ENCODE peak calls at places on chromosomes 16 and 17, in four cellular contexts. One of them, this sample, is unnamed.

GRCh38 chr16:19288872-19289799 is 3.6 kb downstream of the CLEC19A start:
- DNase-seq in CD8-positive, alpha-beta T cell: no peak
- DNase-seq in A673: no peak
- DNase-seq in stomach: no peak
- DNase-seq in this sample: peak; percentile 14

GRCh38 chr17:45228985-45229517 is 7.4 kb downstream of the FMNL1 start:
- DNase-seq in CD8-positive, alpha-beta T cell: peak; percentile 82
- DNase-seq in A673: peak; percentile 42
- DNase-seq in stomach: peak; percentile 70
- DNase-seq in this sample: peak; percentile 68

GRCh38 chr16:81842564-81843242 is 63.6 kb downstream of the PLCG2 start:
- DNase-seq in CD8-positive, alpha-beta T cell: no peak
- DNase-seq in A673: no peak
- DNase-seq in stomach: no peak
- DNase-seq in this sample: no peak

GRCh38 chr16:12436201-12436657 is 367.5 kb downstream of the CPPED1 start:
- DNase-seq in CD8-positive, alpha-beta T cell: no peak
- DNase-seq in A673: no peak
- DNase-seq in stomach: no peak
- DNase-seq in this sample: no peak

GRCh38 chr16:51982715-51983680 is 563.9 kb downstream of the TOX3 start:
- DNase-seq in CD8-positive, alpha-beta T cell: no peak
- DNase-seq in A673: peak; percentile 88
- DNase-seq in stomach: peak; percentile 52
- DNase-seq in this sample: peak; percentile 82

GRCh38 chr17:15261818-15262290 is 3.3 kb downstream of the PMP22 start:
- DNase-seq in CD8-positive, alpha-beta T cell: no peak
- DNase-seq in A673: peak; percentile 3
- DNase-seq in stomach: no peak
- DNase-seq in this sample: no peak

GRCh38 chr17:49523196-49523595 is 28.1 kb downstream of the NGFR start:
- DNase-seq in CD8-positive, alpha-beta T cell: no peak
- DNase-seq in A673: no peak
- DNase-seq in stomach: no peak
- DNase-seq in this sample: no peak

GRCh38 chr17:43732961-43733360 is 25.6 kb downstream of the SOST start:
- DNase-seq in CD8-positive, alpha-beta T cell: no peak
- DNase-seq in A673: no peak
- DNase-seq in stomach: no peak
- DNase-seq in this sample: no peak

GRCh38 chr16:3963886-3964685 is 83.6 kb upstream of the CREBBP start:
- DNase-seq in CD8-positive, alpha-beta T cell: no peak
- DNase-seq in A673: no peak
- DNase-seq in stomach: no peak
- DNase-seq in this sample: no peak

GRCh38 chr17:21275047-21275578 is 9.4 kb upstream of the MAP2K3 start:
- DNase-seq in CD8-positive, alpha-beta T cell: no peak
- DNase-seq in A673: no peak
- DNase-seq in stomach: no peak
- DNase-seq in this sample: peak; percentile 99

GRCh38 chr17:43020789-43021738 is 1.1 kb downstream of the VAT1 start:
- DNase-seq in CD8-positive, alpha-beta T cell: peak; percentile 56
- DNase-seq in A673: no peak
- DNase-seq in stomach: peak; percentile 34
- DNase-seq in this sample: peak; percentile 46

GRCh38 chr16:75578725-75579124 is 12.5 kb downstream of the GABARAPL2 start:
- DNase-seq in CD8-positive, alpha-beta T cell: no peak
- DNase-seq in A673: no peak
- DNase-seq in stomach: no peak
- DNase-seq in this sample: no peak

GRCh38 chr16:57628008-57628781 is at the start of gene ADGRG1:
- DNase-seq in CD8-positive, alpha-beta T cell: no peak
- DNase-seq in A673: peak; percentile 92
- DNase-seq in stomach: peak; percentile 72
- DNase-seq in this sample: peak; percentile 56

GRCh38 chr17:37820313-37821024 is 75.6 kb upstream of the HNF1B start:
- DNase-seq in CD8-positive, alpha-beta T cell: no peak
- DNase-seq in A673: no peak
- DNase-seq in stomach: no peak
- DNase-seq in this sample: no peak

GRCh38 chr16:67349172-67349571 is 22.6 kb downstream of the LRRC36 start:
- DNase-seq in CD8-positive, alpha-beta T cell: no peak
- DNase-seq in A673: peak; percentile 29
- DNase-seq in stomach: no peak
- DNase-seq in this sample: no peak

GRCh38 chr16:79267781-79268180 is 332.8 kb downstream of the MAF start:
- DNase-seq in CD8-positive, alpha-beta T cell: no peak
- DNase-seq in A673: no peak
- DNase-seq in stomach: no peak
- DNase-seq in this sample: no peak

GRCh38 chr16:2785101-2785991 is 2.0 kb downstream of the PRSS33 start:
- DNase-seq in CD8-positive, alpha-beta T cell: peak; percentile 72
- DNase-seq in A673: no peak
- DNase-seq in stomach: no peak
- DNase-seq in this sample: no peak

GRCh38 chr17:16322636-16323035 is 30.6 kb downstream of the CENPV start:
- DNase-seq in CD8-positive, alpha-beta T cell: no peak
- DNase-seq in A673: no peak
- DNase-seq in stomach: no peak
- DNase-seq in this sample: peak; percentile 58

GRCh38 chr17:79438045-79438444 is 172.8 kb downstream of the RBFOX3 start:
- DNase-seq in CD8-positive, alpha-beta T cell: no peak
- DNase-seq in A673: no peak
- DNase-seq in stomach: no peak
- DNase-seq in this sample: no peak
- H3K4me3 ChIP-seq in CD8-positive, alpha-beta T cell: no peak overlapping the region
- H3K4me3 ChIP-seq in A673: no peak overlapping the region
- H3K4me3 ChIP-seq in stomach: no peak overlapping the region
- H3K4me3 ChIP-seq in this sample: no peak overlapping the region

DNA sequence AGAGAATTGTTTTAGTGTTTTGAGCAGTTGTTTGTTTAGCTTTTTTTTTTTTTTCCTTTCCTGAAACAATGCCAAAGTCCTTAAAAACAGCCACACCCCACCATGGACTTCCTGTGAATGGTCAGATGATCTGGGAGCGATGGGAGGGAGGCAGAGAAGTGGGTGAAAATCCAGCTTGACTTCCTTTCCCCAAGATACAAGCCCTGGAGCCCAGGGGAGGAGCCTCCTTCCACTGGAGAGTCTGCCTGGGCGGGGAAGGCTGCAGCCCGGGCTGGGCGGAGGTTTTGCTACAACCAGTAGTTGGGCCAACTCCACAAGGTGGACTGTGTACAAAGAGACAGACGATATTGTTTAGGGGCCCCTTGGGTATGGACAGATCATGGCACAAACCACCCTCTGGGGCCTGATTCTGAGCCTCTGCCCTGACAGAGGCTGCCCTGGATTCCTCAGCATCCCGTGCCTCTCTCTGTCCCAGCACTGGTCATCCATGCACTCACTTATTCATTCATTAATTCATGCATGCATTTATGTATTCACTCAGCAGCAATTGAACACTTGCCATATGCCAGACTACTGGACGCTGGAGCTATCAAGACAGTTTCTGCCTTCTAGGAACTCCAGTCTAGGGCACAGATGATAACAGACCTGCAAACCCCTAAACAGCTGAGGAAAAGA is 29.8 kb downstream of the WSB1 start:
- DNase-seq in CD8-positive, alpha-beta T cell: no peak
- DNase-seq in A673: no peak
- DNase-seq in stomach: peak; percentile 67
- DNase-seq in this sample: peak; percentile 62
- H3K4me1 ChIP-seq in CD8-positive, alpha-beta T cell: no peaks in the 10 kb centered on the region
- H3K4me1 ChIP-seq in A673: no peaks in the 10 kb centered on the region
- H3K4me1 ChIP-seq in stomach: peaks cover 40% of the 10 kb centered on the region
- H3K4me1 ChIP-seq in this sample: peaks cover 22% of the 10 kb centered on the region

GRCh38 chr17:65833214-65833613 is 271.8 kb upstream of the AXIN2 start:
- DNase-seq in CD8-positive, alpha-beta T cell: no peak
- DNase-seq in A673: no peak
- DNase-seq in stomach: no peak
- DNase-seq in this sample: no peak
- H3K9me3 ChIP-seq in CD8-positive, alpha-beta T cell: no peaks in the 10 kb centered on the region
- H3K9me3 ChIP-seq in A673: peaks cover 13% of the 10 kb centered on the region
- H3K9me3 ChIP-seq in stomach: peaks cover 18% of the 10 kb centered on the region
- H3K9me3 ChIP-seq in this sample: peaks cover 28% of the 10 kb centered on the region

GRCh38 chr17:3755335-3756030 is 31.8 kb downstream of the HASPIN start:
- DNase-seq in CD8-positive, alpha-beta T cell: no peak
- DNase-seq in A673: no peak
- DNase-seq in stomach: no peak
- DNase-seq in this sample: no peak
- H3K4me3 ChIP-seq in CD8-positive, alpha-beta T cell: peak overlapping the region; percentile 53
- H3K4me3 ChIP-seq in A673: no peak overlapping the region
- H3K4me3 ChIP-seq in stomach: peak overlapping the region; percentile 48
- H3K4me3 ChIP-seq in this sample: no peak overlapping the region

DNA sequence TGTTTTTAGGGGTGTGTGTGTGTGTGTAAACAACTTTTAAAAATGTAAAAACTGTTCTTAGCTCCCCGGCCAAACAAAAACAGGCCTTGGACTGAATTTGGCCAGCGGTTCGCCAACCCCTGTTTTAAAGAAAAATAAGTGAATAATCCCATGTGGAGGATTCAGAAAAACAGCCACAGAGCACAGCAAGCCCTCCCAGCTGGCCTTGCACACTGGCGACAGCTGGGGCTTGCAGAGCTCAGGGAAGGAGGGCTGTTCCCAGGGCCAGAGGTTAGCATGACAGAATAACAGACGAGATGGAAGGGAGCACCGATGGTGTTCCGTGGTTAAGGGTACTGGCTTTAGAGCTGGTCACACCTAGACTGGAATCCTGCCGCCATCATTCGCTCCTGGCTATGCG is 39.0 kb downstream of the EMP2 start:
- DNase-seq in CD8-positive, alpha-beta T cell: no peak
- DNase-seq in A673: no peak
- DNase-seq in stomach: no peak
- DNase-seq in this sample: peak; percentile 50
- H3K4me1 ChIP-seq in CD8-positive, alpha-beta T cell: no peaks in the 10 kb centered on the region
- H3K4me1 ChIP-seq in A673: no peaks in the 10 kb centered on the region
- H3K4me1 ChIP-seq in stomach: no peaks in the 10 kb centered on the region
- H3K4me1 ChIP-seq in this sample: peaks cover 17% of the 10 kb centered on the region

GRCh38 chr17:77665833-77666232 is 292.7 kb upstream of the TNRC6C start:
- DNase-seq in CD8-positive, alpha-beta T cell: no peak
- DNase-seq in A673: no peak
- DNase-seq in stomach: no peak
- DNase-seq in this sample: no peak

GRCh38 chr17:77666881-77667395 is 291.6 kb upstream of the TNRC6C start:
- DNase-seq in CD8-positive, alpha-beta T cell: peak; percentile 85
- DNase-seq in A673: peak; percentile 45
- DNase-seq in stomach: no peak
- DNase-seq in this sample: no peak

GRCh38 chr17:77667478-77667877 is 291.0 kb upstream of the TNRC6C start:
- DNase-seq in CD8-positive, alpha-beta T cell: no peak
- DNase-seq in A673: no peak
- DNase-seq in stomach: no peak
- DNase-seq in this sample: peak; percentile 19

GRCh38 chr17:77668518-77668917 is 290.0 kb upstream of the TNRC6C start:
- DNase-seq in CD8-positive, alpha-beta T cell: no peak
- DNase-seq in A673: no peak
- DNase-seq in stomach: no peak
- DNase-seq in this sample: no peak

DNA sequence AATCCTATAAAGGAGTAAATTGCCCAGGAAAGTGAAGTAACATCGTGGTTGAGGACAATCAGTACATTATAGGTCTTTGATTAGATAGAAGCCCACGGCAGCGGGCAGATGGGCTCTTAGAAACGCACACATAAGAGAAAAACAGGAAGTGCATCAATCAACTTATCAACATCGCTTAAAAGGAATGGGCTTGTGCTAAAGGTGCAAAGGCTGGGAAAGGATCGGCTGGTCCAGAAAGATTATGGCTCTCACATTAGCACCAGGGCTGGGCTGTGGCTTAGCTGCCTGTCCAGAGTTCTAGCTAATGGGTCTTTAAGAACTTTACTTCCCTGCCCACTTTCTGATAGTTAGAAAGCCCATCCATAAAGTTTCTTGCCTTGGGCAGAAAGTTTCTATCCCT is 292.0 kb upstream of the TNRC6C start:
- DNase-seq in CD8-positive, alpha-beta T cell: peak; percentile 53
- DNase-seq in A673: peak; percentile 38
- DNase-seq in stomach: no peak
- DNase-seq in this sample: no peak
- H3K9me3 ChIP-seq in CD8-positive, alpha-beta T cell: no peaks in the 10 kb centered on the region
- H3K9me3 ChIP-seq in A673: peaks cover 16% of the 10 kb centered on the region
- H3K9me3 ChIP-seq in stomach: no peaks in the 10 kb centered on the region
- H3K9me3 ChIP-seq in this sample: peaks cover 15% of the 10 kb centered on the region

DNA sequence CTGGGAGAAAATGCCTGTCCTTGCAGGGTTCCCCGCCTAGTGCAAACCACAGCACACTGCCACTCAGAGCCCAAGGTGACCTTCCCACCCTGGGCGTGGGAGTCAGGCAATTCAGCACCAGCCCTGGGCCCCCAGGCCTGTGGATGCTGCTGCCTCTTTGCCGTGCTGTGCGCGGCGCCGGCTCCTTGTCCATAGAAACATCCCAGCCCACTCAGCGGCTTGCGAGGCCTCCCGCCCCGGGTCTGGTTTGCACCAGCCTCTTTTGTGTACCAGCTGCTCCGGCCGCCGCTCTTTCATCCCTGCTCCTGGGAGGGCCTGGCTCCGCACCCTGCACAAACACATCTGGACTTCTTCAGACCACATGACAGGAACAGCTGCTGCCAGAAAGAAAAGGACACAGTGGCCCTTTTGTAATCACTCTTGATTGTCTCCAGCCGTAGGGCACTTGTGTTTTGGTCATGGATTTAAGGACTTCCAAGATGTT is 75.4 kb upstream of the SDK2 start:
- DNase-seq in CD8-positive, alpha-beta T cell: no peak
- DNase-seq in A673: no peak
- DNase-seq in stomach: no peak
- DNase-seq in this sample: peak; percentile 99
- H3K4me3 ChIP-seq in CD8-positive, alpha-beta T cell: no peak overlapping the region
- H3K4me3 ChIP-seq in A673: no peak overlapping the region
- H3K4me3 ChIP-seq in stomach: no peak overlapping the region
- H3K4me3 ChIP-seq in this sample: no peak overlapping the region

This sample was measured in SJCRH30.